ENCODE peak calls at places on chromosomes 2 and 18, in four cellular contexts. One of them, this sample, is unnamed. For H3K27me3, the result is how much of the 10 kb centered on the place peaks cover.

GRCh38 chr2:6202756-6203155 is 510.6 kb downstream of the SOX11 start:
- DNase-seq in ovary: no peak
- DNase-seq in tibial nerve: no peak
- DNase-seq in esophagus squamous epithelium: no peak
- DNase-seq in this sample: no peak

GRCh38 chr2:107334311-107334710 is 448.3 kb upstream of the ST6GAL2 start:
- DNase-seq in ovary: no peak
- DNase-seq in tibial nerve: no peak
- DNase-seq in esophagus squamous epithelium: no peak
- DNase-seq in this sample: no peak

GRCh38 chr2:22481507-22482217 is 903.3 kb upstream of the KLHL29 start:
- DNase-seq in ovary: no peak
- DNase-seq in tibial nerve: peak
- DNase-seq in esophagus squamous epithelium: no peak
- DNase-seq in this sample: no peak

GRCh38 chr2:219045937-219046550 is 4.7 kb upstream of the CFAP65 start:
- DNase-seq in ovary: no peak
- DNase-seq in tibial nerve: no peak
- DNase-seq in esophagus squamous epithelium: no peak
- DNase-seq in this sample: no peak

GRCh38 chr2:110120171-110121051 is 4.8 kb upstream of the MALL start:
- DNase-seq in ovary: no peak
- DNase-seq in tibial nerve: no peak
- DNase-seq in esophagus squamous epithelium: no peak
- DNase-seq in this sample: no peak

GRCh38 chr2:83990601-83991000 is 468.5 kb downstream of the SUCLG1 start:
- DNase-seq in ovary: no peak
- DNase-seq in tibial nerve: no peak
- DNase-seq in esophagus squamous epithelium: no peak
- DNase-seq in this sample: no peak

GRCh38 chr2:110114007-110114591 is 1.5 kb downstream of the MALL start:
- DNase-seq in ovary: no peak
- DNase-seq in tibial nerve: no peak
- DNase-seq in esophagus squamous epithelium: no peak
- DNase-seq in this sample: no peak

GRCh38 chr2:212173331-212173730 is 365.3 kb downstream of the ERBB4 start:
- DNase-seq in ovary: no peak
- DNase-seq in tibial nerve: no peak
- DNase-seq in esophagus squamous epithelium: no peak
- DNase-seq in this sample: no peak

GRCh38 chr2:42926438-42927333 is 134.3 kb upstream of the HAAO start:
- DNase-seq in ovary: peak
- DNase-seq in tibial nerve: no peak
- DNase-seq in esophagus squamous epithelium: no peak
- DNase-seq in this sample: no peak

GRCh38 chr2:208046686-208047085 is 21.4 kb upstream of the PLEKHM3 start:
- DNase-seq in ovary: no peak
- DNase-seq in tibial nerve: no peak
- DNase-seq in esophagus squamous epithelium: no peak
- DNase-seq in this sample: no peak

GRCh38 chr18:73879328-73879727 is 268.3 kb downstream of the FBXO15 start:
- DNase-seq in ovary: no peak
- DNase-seq in tibial nerve: no peak
- DNase-seq in esophagus squamous epithelium: no peak
- DNase-seq in this sample: no peak

GRCh38 chr2:74511104-74511989 is 2.9 kb upstream of the TLX2 start:
- DNase-seq in ovary: no peak
- DNase-seq in tibial nerve: no peak
- DNase-seq in esophagus squamous epithelium: no peak
- DNase-seq in this sample: peak

GRCh38 chr2:180314086-180314485 is 307.0 kb upstream of the CWC22 start:
- DNase-seq in ovary: no peak
- DNase-seq in tibial nerve: no peak
- DNase-seq in esophagus squamous epithelium: no peak
- DNase-seq in this sample: no peak

GRCh38 chr2:148391324-148391723 is 253.2 kb upstream of the EPC2 start:
- DNase-seq in ovary: no peak
- DNase-seq in tibial nerve: no peak
- DNase-seq in esophagus squamous epithelium: no peak
- DNase-seq in this sample: no peak

GRCh38 chr2:23412556-23413155 is 27.7 kb downstream of the KLHL29 start:
- DNase-seq in ovary: no peak
- DNase-seq in tibial nerve: no peak
- DNase-seq in esophagus squamous epithelium: no peak
- DNase-seq in this sample: peak

GRCh38 chr2:164717000-164717597 is 95.8 kb upstream of the GRB14 start:
- DNase-seq in ovary: no peak
- DNase-seq in tibial nerve: peak
- DNase-seq in esophagus squamous epithelium: no peak
- DNase-seq in this sample: no peak

DNA sequence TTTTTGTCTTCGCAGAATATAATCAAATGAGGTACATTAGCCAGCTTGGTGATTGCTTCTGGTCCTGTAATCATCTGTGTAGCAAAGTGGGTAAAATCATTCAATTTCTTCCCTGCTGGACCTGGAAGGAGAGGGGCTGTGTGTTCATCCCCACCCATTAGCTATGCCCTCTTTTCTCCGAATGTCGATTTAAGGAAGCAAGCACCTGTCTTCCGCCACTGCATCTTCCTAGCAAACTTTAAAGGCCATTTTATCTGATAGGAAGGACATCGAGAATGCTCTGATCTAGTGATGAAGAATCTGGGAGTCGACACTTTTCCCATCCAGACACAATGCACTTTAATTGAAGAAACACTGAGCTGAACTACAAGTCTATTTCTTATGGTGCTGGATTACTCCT is 1.0 kb downstream of the NYAP2 start:
- DNase-seq in ovary: no peak
- DNase-seq in tibial nerve: no peak
- DNase-seq in esophagus squamous epithelium: no peak
- DNase-seq in this sample: no peak
- H3K4me3 ChIP-seq in ovary: no peak
- H3K4me3 ChIP-seq in tibial nerve: no peak
- H3K4me3 ChIP-seq in esophagus squamous epithelium: no peak
- H3K4me3 ChIP-seq in this sample: no peak

GRCh38 chr18:10291568-10291981 is 162.9 kb upstream of the APCDD1 start:
- DNase-seq in ovary: no peak
- DNase-seq in tibial nerve: no peak
- DNase-seq in esophagus squamous epithelium: no peak
- DNase-seq in this sample: no peak

GRCh38 chr18:10295751-10296150 is 158.7 kb upstream of the APCDD1 start:
- DNase-seq in ovary: no peak
- DNase-seq in tibial nerve: no peak
- DNase-seq in esophagus squamous epithelium: no peak
- DNase-seq in this sample: no peak

GRCh38 chr18:10296491-10296890 is 157.9 kb upstream of the APCDD1 start:
- DNase-seq in ovary: no peak
- DNase-seq in tibial nerve: no peak
- DNase-seq in esophagus squamous epithelium: no peak
- DNase-seq in this sample: no peak

GRCh38 chr18:10297079-10297478 is 157.4 kb upstream of the APCDD1 start:
- DNase-seq in ovary: no peak
- DNase-seq in tibial nerve: no peak
- DNase-seq in esophagus squamous epithelium: no peak
- DNase-seq in this sample: no peak

GRCh38 chr18:10293966-10294365 is 160.5 kb upstream of the APCDD1 start:
- DNase-seq in ovary: no peak
- DNase-seq in tibial nerve: no peak
- DNase-seq in esophagus squamous epithelium: no peak
- DNase-seq in this sample: no peak
- H3K27me3 ChIP-seq in ovary: under half
- H3K27me3 ChIP-seq in tibial nerve: under half
- H3K27me3 ChIP-seq in esophagus squamous epithelium: under half
- H3K27me3 ChIP-seq in this sample: under half

DNA sequence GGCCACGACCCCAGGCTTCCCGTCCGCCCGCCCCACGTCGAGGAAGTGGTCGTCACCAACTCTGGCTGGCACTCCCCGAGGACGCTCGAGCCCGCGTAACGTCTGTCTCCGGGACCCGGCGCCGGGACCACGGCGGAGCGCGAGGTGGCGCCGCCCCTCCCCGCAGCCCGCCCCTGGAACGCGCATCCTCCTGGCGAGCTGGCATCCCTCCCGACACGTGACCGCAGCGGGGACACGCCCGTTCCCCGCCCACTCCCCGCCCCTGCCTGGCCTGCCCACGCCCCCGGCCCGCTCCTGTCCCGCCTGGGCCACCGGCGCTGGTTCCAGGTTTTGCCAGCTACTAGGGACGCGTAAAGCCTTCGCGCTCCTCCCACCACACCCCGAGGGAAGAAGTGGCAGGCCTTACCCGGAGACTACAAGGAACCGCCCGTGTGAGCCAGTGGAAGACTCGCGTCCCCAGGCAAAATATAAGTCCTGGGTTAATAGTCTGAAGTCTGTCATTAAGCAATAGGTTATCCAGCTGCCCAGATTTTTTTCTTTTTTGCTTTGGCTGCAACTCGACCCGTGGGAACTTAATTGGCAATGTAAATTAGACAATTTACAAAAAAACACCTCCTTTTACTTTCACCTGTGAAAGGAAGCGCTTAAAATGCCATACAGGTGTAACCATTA is at the start of gene OSBPL1A:
- DNase-seq in ovary: peak
- DNase-seq in tibial nerve: peak
- DNase-seq in esophagus squamous epithelium: peak
- DNase-seq in this sample: peak
- TF ChIP-seq POLR2A in ovary: no peak
- TF ChIP-seq POLR2A in tibial nerve: peak
- TF ChIP-seq POLR2A in esophagus squamous epithelium: no peak
- TF ChIP-seq POLR2A in this sample: no peak

DNA sequence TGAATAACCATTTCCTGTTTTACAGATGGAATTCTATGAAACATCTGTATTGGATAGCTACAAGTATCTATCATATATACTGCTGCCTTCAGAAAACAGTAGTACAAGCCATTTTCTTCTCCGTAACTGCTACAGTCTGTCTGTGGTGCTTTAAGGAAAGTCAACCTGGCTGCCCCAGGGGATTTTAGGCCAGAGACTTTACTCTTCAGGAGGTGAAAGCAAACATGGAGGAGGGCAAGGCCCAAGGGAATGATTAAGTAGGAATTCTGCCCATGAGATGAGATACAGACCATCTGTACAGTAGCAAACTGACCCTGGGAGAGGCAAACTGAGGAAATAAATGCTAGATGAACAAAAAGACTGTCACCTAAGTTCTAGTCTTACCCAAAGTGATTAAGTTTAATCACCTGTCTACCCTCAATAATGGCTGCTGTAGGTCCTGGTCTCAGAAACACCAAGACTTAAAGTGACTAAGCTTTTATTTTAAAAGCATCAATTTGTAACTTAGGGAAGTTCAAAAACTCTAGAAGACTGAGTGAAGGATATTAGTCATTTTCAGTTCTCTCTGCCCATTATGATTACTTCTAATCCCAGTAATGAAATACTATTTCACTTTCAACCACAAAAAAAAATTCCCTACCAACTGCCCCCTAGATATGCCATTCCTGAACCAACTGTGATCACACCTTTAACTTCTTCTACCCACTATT is 14.8 kb downstream of the MBD2 start:
- DNase-seq in ovary: no peak
- DNase-seq in tibial nerve: no peak
- DNase-seq in esophagus squamous epithelium: no peak
- DNase-seq in this sample: no peak
- H3K4me3 ChIP-seq in ovary: no peak
- H3K4me3 ChIP-seq in tibial nerve: no peak
- H3K4me3 ChIP-seq in esophagus squamous epithelium: no peak
- H3K4me3 ChIP-seq in this sample: no peak

DNA sequence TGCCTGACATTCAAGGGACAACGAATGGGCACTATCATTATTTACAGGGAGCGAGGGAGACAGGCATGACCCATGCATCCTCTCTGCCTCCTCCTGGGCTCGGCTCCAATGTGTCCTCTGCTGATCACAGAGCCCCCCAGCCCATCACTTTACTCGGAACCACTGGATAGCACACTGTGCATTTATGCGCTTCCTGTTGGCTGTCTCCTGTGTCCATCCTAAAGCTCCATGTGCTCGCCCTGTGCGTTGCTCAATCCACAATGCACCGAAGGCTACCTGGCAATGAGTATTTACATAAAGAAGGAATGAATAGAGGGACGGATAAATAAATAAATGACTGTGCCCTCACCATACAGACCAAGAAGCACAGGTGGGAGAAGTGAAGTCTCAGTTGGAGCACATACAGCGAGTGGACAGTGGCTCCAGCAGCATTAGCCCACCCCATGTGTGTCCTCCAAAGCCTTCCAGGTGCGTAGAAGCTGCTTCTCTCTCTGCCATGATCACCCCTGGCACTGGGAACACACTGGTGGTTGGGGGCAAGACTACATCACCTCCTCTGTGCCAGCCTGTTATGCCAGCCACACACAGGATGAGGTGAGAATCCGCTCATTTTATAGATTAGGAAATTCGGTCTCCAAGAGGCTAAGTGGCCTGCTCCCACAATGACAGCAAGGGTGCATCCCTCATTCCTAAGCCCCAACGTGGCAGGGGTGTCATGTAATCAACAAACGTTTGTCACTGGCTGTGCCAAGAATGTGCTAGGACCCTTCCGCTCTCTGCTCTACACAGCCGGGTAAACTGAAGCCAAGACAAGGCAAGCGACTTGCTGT is 2.3 kb upstream of the GDF7 start:
- DNase-seq in ovary: no peak
- DNase-seq in tibial nerve: no peak
- DNase-seq in esophagus squamous epithelium: no peak
- DNase-seq in this sample: peak
- H3K27me3 ChIP-seq in ovary: under half
- H3K27me3 ChIP-seq in tibial nerve: under half
- H3K27me3 ChIP-seq in esophagus squamous epithelium: under half
- H3K27me3 ChIP-seq in this sample: half or more

DNA sequence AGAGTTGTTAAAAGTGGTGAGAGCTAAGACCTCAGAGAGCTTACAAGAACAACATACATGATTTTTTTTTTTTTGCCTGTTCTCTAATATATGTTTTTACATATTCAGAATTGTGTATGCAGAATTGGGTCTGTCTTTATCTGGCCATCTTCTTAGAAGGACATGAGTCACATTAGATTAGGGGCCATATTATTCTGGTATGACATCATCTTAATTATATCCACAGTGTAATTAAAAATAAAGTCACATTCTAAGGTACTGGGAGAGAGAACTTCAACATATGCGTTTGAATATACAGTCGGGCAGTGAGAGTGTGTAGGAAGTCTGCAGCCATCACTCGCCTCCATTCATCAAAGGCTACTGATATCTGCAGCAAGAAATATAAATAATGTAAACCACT is 88.3 kb downstream of the DSC3 start:
- DNase-seq in ovary: no peak
- DNase-seq in tibial nerve: no peak
- DNase-seq in esophagus squamous epithelium: no peak
- DNase-seq in this sample: no peak
- TF ChIP-seq POLR2A in ovary: no peak
- TF ChIP-seq POLR2A in tibial nerve: no peak
- TF ChIP-seq POLR2A in esophagus squamous epithelium: no peak
- TF ChIP-seq POLR2A in this sample: no peak

GRCh38 chr18:58867281-58867961 is 2.7 kb downstream of the ZNF532 start:
- DNase-seq in ovary: no peak
- DNase-seq in tibial nerve: no peak
- DNase-seq in esophagus squamous epithelium: no peak
- DNase-seq in this sample: no peak
- H3K4me3 ChIP-seq in ovary: no peak
- H3K4me3 ChIP-seq in tibial nerve: peak
- H3K4me3 ChIP-seq in esophagus squamous epithelium: no peak
- H3K4me3 ChIP-seq in this sample: no peak

This sample was measured in spleen.